ENCODE peak calls at places on chromosomes 4 and X, in seven cellular contexts. V is stimulated activated CD8-positive, alpha-beta memory T cell treated with anti-CD3 and anti-CD28 coated beads, Interleukin-4, amount 100 ng/mL, for 48 hours; G is hypothalamus; B is activated T-helper 1 cell treated with anti-CD3 and anti-CD28 coated beads, Interleukin-12 subunit alpha, Interleukin-12 subunit beta, Interleukin-2, Interleukin-4 antibody, amounts not matched to agents 30 ng/mL and 10 ng/mL and 1 ng/mL, durations not matched to agents 14 hours and 24 hours and 36 hours; K is Calu3; C is posterior vena cava; D is germinal center. J is an unnamed sample.

GRCh38 chr4:8568068-8568668 is 12.0 kb upstream of the GPR78 start:
- DNase-seq in V (no peak), G (no peak), B (no peak), K (no peak), C (no peak), D (no peak), J (no peak)

GRCh38 chr4:139838811-139839210 is 173.2 kb downstream of the MGST2 start:
- DNase-seq in V (no peak), G (no peak), B (no peak), K (no peak), C (no peak), D (no peak), J (no peak)

GRCh38 chr4:183417356-183417755 is 27.1 kb upstream of the CDKN2AIP start:
- DNase-seq in V (no peak), G (no peak), B (no peak), K (no peak), C (no peak), D (no peak), J (no peak)

GRCh38 chrX:13090261-13091110 is 46.1 kb upstream of the FAM9C start:
- DNase-seq in V (no peak), G (no peak), B (no peak), K (no peak), C (no peak), D (no peak), J (no peak)

GRCh38 chrX:147736045-147736444 is 175.7 kb upstream of the FMR1 start:
- DNase-seq in V (no peak), G (no peak), B (no peak), K (no peak), C (no peak), D (no peak), J (no peak)

GRCh38 chr4:2847297-2847871 is 3.7 kb downstream of the ADD1 start:
- DNase-seq in V (no peak), G (no peak), B (no peak), K (no peak), C (no peak), D (no peak), J (no peak)

GRCh38 chr4:57119054-57119651 is 9.0 kb upstream of the IGFBP7 start:
- DNase-seq in V (no peak), G (peak), B (no peak), K (no peak), C (peak), D (no peak), J (no peak)

GRCh38 chrX:136525738-136526606 is 6.0 kb upstream of the VGLL1 start:
- DNase-seq in V (no peak), G (peak), B (no peak), K (peak), C (peak), D (no peak), J (no peak)

GRCh38 chr4:89860971-89861370 is 24.0 kb upstream of the SNCA start:
- DNase-seq in V (no peak), G (no peak), B (no peak), K (no peak), C (no peak), D (no peak), J (no peak)

GRCh38 chr4:123452585-123452984 is 56.0 kb downstream of the SPRY1 start:
- DNase-seq in V (no peak), G (peak), B (no peak), K (no peak), C (peak), D (no peak), J (no peak)

GRCh38 chr4:27081675-27082579 is 221.3 kb downstream of the STIM2 start:
- DNase-seq in V (no peak), G (no peak), B (no peak), K (no peak), C (no peak), D (no peak), J (no peak)

GRCh38 chr4:15006416-15007024 is 4.2 kb downstream of the CPEB2 start:
- DNase-seq in V (no peak), G (no peak), B (no peak), K (no peak), C (no peak), D (peak), J (no peak)

GRCh38 chr4:2837904-2838496 is 5.6 kb upstream of the ADD1 start:
- DNase-seq in V (peak), G (peak), B (peak), K (no peak), C (peak), D (peak), J (no peak)

GRCh38 chrX:130523460-130524394 is 121.9 kb downstream of the RBMX2 start:
- DNase-seq in V (no peak), G (peak), B (no peak), K (peak), C (no peak), D (peak), J (no peak)

GRCh38 chr4:153513596-153513995 is 47.4 kb downstream of the TMEM131L start:
- DNase-seq in V (no peak), G (no peak), B (no peak), K (no peak), C (no peak), D (no peak), J (no peak)

GRCh38 chrX:68901512-68901911 is 72.7 kb downstream of the EFNB1 start:
- DNase-seq in V (no peak), G (no peak), B (no peak), K (no peak), C (no peak), D (no peak), J (no peak)

GRCh38 chrX:48465336-48465933 is 4.6 kb downstream of the SLC38A5 start:
- DNase-seq in V (no peak), G (no peak), B (no peak), K (no peak), C (no peak), D (no peak), J (no peak)

GRCh38 chrX:134679644-134680043 is 21.4 kb upstream of the PLAC1 start:
- DNase-seq in V (no peak), G (no peak), B (no peak), K (no peak), C (no peak), D (no peak), J (no peak)

GRCh38 chrX:11381464-11381863 is 88.3 kb downstream of the AMELX start:
- DNase-seq in V (no peak), G (no peak), B (no peak), K (peak), C (no peak), D (peak), J (no peak)

GRCh38 chr4:52577285-52577968 is 81.7 kb downstream of the USP46 start:
- DNase-seq in V (no peak), G (no peak), B (no peak), K (no peak), C (no peak), D (no peak), J (no peak)

GRCh38 chr4:121796283-121796682 is 4.8 kb upstream of the EXOSC9 start:
- DNase-seq in V (no peak), G (no peak), B (no peak), K (no peak), C (no peak), D (no peak), J (no peak)

GRCh38 chrX:119181491-119181890 is 53.9 kb upstream of the KIAA1210 start:
- DNase-seq in V (no peak), G (no peak), B (no peak), K (peak), C (no peak), D (no peak), J (no peak)

GRCh38 chr4:3324093-3324815 is 31.4 kb downstream of the RGS12 start:
- DNase-seq in V (peak), G (no peak), B (no peak), K (no peak), C (no peak), D (no peak), J (no peak)

GRCh38 chr4:142719854-142720541 is 126.1 kb downstream of the INPP4B start:
- DNase-seq in V (no peak), G (no peak), B (no peak), K (no peak), C (no peak), D (no peak), J (peak)

GRCh38 chr4:157075401-157075800 is 549 bp upstream of the GLRB start:
- DNase-seq in V (no peak), G (no peak), B (no peak), K (no peak), C (no peak), D (no peak), J (no peak)

GRCh38 chrX:153409414-153410101 is 1.7 kb upstream of the ZFP92 start:
- DNase-seq in V (no peak), G (no peak), B (no peak), K (no peak), C (peak), D (no peak), J (no peak)

J was measured in NCI-H1417 treated with DMSO at 0.1 percent for 48 hours.